ENCODE peak calls at places on chromosomes 4 and X, in seven cellular contexts. One of them, this sample, is unnamed.

GRCh38 chr4:75497133-75497532 is 17.1 kb downstream of the RCHY1 start:
- DNase-seq in transverse colon: no peak
- DNase-seq in HCT116: no peak
- DNase-seq in spleen: no peak
- DNase-seq in GM23338: no peak
- DNase-seq in suprapubic skin: no peak
- DNase-seq in stomach: no peak
- DNase-seq in this sample: no peak

GRCh38 chrX:46447384-46447783 is 97.8 kb downstream of the ZNF674 start:
- DNase-seq in spleen: peak
- DNase-seq in suprapubic skin: no peak
- DNase-seq in GM23338: no peak
- DNase-seq in HCT116: no peak
- DNase-seq in stomach: no peak
- DNase-seq in transverse colon: no peak
- DNase-seq in this sample: no peak

GRCh38 chr4:182192511-182193181 is 50.6 kb upstream of the TENM3 start:
- DNase-seq in stomach: no peak
- DNase-seq in transverse colon: no peak
- DNase-seq in suprapubic skin: no peak
- DNase-seq in GM23338: no peak
- DNase-seq in spleen: no peak
- DNase-seq in HCT116: no peak
- DNase-seq in this sample: no peak

GRCh38 chr4:156968479-156968984 is 3.1 kb downstream of the PDGFC start:
- DNase-seq in transverse colon: peak
- DNase-seq in HCT116: peak
- DNase-seq in spleen: no peak
- DNase-seq in stomach: peak
- DNase-seq in suprapubic skin: no peak
- DNase-seq in GM23338: peak
- DNase-seq in this sample: no peak

GRCh38 chr4:139950568-139950967 is 203.4 kb downstream of the MAML3 start:
- DNase-seq in stomach: no peak
- DNase-seq in spleen: no peak
- DNase-seq in suprapubic skin: no peak
- DNase-seq in HCT116: no peak
- DNase-seq in GM23338: no peak
- DNase-seq in transverse colon: no peak
- DNase-seq in this sample: no peak

GRCh38 chr4:89114100-89114499 is 2.8 kb downstream of the TIGD2 start:
- DNase-seq in GM23338: no peak
- DNase-seq in spleen: no peak
- DNase-seq in suprapubic skin: no peak
- DNase-seq in transverse colon: no peak
- DNase-seq in HCT116: no peak
- DNase-seq in stomach: no peak
- DNase-seq in this sample: no peak

GRCh38 chrX:11351375-11352295 is 58.4 kb downstream of the AMELX start:
- DNase-seq in suprapubic skin: peak
- DNase-seq in HCT116: no peak
- DNase-seq in stomach: peak
- DNase-seq in GM23338: no peak
- DNase-seq in spleen: peak
- DNase-seq in transverse colon: peak
- DNase-seq in this sample: peak

GRCh38 chr4:110059556-110060191 is 138.7 kb downstream of the ELOVL6 start:
- DNase-seq in suprapubic skin: no peak
- DNase-seq in GM23338: no peak
- DNase-seq in HCT116: no peak
- DNase-seq in stomach: no peak
- DNase-seq in spleen: no peak
- DNase-seq in transverse colon: peak
- DNase-seq in this sample: no peak

GRCh38 chr4:170090667-170091052 is 904 bp upstream of the AADAT start:
- DNase-seq in stomach: no peak
- DNase-seq in GM23338: no peak
- DNase-seq in transverse colon: no peak
- DNase-seq in spleen: no peak
- DNase-seq in HCT116: no peak
- DNase-seq in suprapubic skin: no peak
- DNase-seq in this sample: no peak

GRCh38 chrX:79161655-79162054 is 17.2 kb downstream of the GPR174 start:
- DNase-seq in transverse colon: no peak
- DNase-seq in suprapubic skin: no peak
- DNase-seq in GM23338: no peak
- DNase-seq in stomach: no peak
- DNase-seq in spleen: no peak
- DNase-seq in HCT116: no peak
- DNase-seq in this sample: no peak

GRCh38 chrX:66046612-66047235 is 6.8 kb upstream of the VSIG4 start:
- DNase-seq in spleen: no peak
- DNase-seq in suprapubic skin: no peak
- DNase-seq in stomach: no peak
- DNase-seq in transverse colon: no peak
- DNase-seq in HCT116: no peak
- DNase-seq in GM23338: no peak
- DNase-seq in this sample: no peak

GRCh38 chr4:74189331-74190043 is 31.6 kb downstream of the MTHFD2L start:
- DNase-seq in transverse colon: no peak
- DNase-seq in GM23338: peak
- DNase-seq in spleen: no peak
- DNase-seq in suprapubic skin: no peak
- DNase-seq in HCT116: peak
- DNase-seq in stomach: no peak
- DNase-seq in this sample: no peak

GRCh38 chr4:128191115-128191897 is 96.3 kb downstream of the PGRMC2 start:
- DNase-seq in HCT116: peak
- DNase-seq in transverse colon: peak
- DNase-seq in GM23338: peak
- DNase-seq in spleen: peak
- DNase-seq in stomach: peak
- DNase-seq in suprapubic skin: no peak
- DNase-seq in this sample: peak

GRCh38 chr4:80335554-80336358 is at the start of gene CFAP299:
- DNase-seq in HCT116: peak
- DNase-seq in transverse colon: peak
- DNase-seq in GM23338: peak
- DNase-seq in spleen: peak
- DNase-seq in stomach: peak
- DNase-seq in suprapubic skin: peak
- DNase-seq in this sample: peak

GRCh38 chr4:165476214-165477098 is 97.6 kb downstream of the CPE start:
- DNase-seq in HCT116: peak
- DNase-seq in stomach: no peak
- DNase-seq in transverse colon: no peak
- DNase-seq in GM23338: no peak
- DNase-seq in spleen: no peak
- DNase-seq in suprapubic skin: no peak
- DNase-seq in this sample: no peak

GRCh38 chr4:47561331-47561730 is 76.3 kb downstream of the ATP10D start:
- DNase-seq in spleen: no peak
- DNase-seq in HCT116: no peak
- DNase-seq in stomach: no peak
- DNase-seq in suprapubic skin: no peak
- DNase-seq in GM23338: no peak
- DNase-seq in transverse colon: no peak
- DNase-seq in this sample: no peak

GRCh38 chrX:51837451-51837850 is 56.0 kb upstream of the MAGED1 start:
- DNase-seq in spleen: no peak
- DNase-seq in GM23338: no peak
- DNase-seq in HCT116: no peak
- DNase-seq in stomach: no peak
- DNase-seq in transverse colon: no peak
- DNase-seq in suprapubic skin: no peak
- DNase-seq in this sample: no peak

GRCh38 chrX:16042980-16043379 is 80.4 kb upstream of the GRPR start:
- DNase-seq in suprapubic skin: no peak
- DNase-seq in stomach: no peak
- DNase-seq in GM23338: peak
- DNase-seq in transverse colon: no peak
- DNase-seq in spleen: no peak
- DNase-seq in HCT116: no peak
- DNase-seq in this sample: no peak
- H3K4me3 ChIP-seq in suprapubic skin: no peak
- H3K4me3 ChIP-seq in stomach: no peak
- H3K4me3 ChIP-seq in GM23338: no peak
- H3K4me3 ChIP-seq in transverse colon: no peak
- H3K4me3 ChIP-seq in spleen: no peak
- H3K4me3 ChIP-seq in HCT116: no peak
- H3K4me3 ChIP-seq in this sample: no peak

GRCh38 chr4:56410247-56410646 is 23.0 kb upstream of the AASDH start:
- DNase-seq in spleen: no peak
- DNase-seq in GM23338: peak
- DNase-seq in transverse colon: peak
- DNase-seq in HCT116: peak
- DNase-seq in suprapubic skin: no peak
- DNase-seq in stomach: peak
- DNase-seq in this sample: peak

GRCh38 chr4:56417396-56417795 is 18.0 kb downstream of the PPAT start:
- DNase-seq in stomach: no peak
- DNase-seq in GM23338: no peak
- DNase-seq in HCT116: no peak
- DNase-seq in spleen: no peak
- DNase-seq in transverse colon: no peak
- DNase-seq in suprapubic skin: no peak
- DNase-seq in this sample: no peak

GRCh38 chr4:56408978-56409377 is 21.7 kb upstream of the AASDH start:
- DNase-seq in suprapubic skin: no peak
- DNase-seq in stomach: no peak
- DNase-seq in GM23338: peak
- DNase-seq in spleen: no peak
- DNase-seq in transverse colon: no peak
- DNase-seq in HCT116: no peak
- DNase-seq in this sample: no peak

DNA sequence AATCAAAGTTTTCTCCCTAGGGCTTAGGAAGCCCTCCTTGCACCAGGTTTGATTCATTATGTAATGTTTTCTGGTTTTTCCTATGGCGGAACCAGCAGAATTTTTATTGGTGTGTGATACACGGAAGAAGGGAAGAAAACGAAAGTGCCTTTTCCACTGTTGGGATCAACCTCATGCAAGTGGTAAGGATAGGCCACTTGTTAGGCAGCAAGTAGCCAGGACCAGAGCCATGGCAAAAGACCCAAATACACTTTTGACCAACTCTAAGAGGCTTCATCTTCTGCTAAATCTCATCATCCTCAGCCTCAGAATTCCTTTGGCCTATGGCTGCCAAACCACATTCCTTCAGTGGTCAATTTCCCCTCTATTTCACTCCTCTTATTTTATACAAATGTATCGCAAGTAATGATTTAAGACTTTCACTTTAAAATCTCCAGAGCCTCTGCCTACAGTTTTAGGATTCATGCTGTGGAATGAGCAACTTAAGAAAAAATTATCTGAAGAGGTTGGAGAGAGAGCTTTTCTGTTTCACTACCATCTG is 21.2 kb downstream of the PPAT start:
- DNase-seq in transverse colon: no peak
- DNase-seq in stomach: no peak
- DNase-seq in spleen: no peak
- DNase-seq in HCT116: no peak
- DNase-seq in GM23338: peak
- DNase-seq in suprapubic skin: no peak
- DNase-seq in this sample: no peak
- TF ChIP-seq POLR2AphosphoS5 in transverse colon: no peak
- TF ChIP-seq POLR2AphosphoS5 in stomach: no peak
- TF ChIP-seq POLR2AphosphoS5 in spleen: no peak
- TF ChIP-seq POLR2AphosphoS5 in HCT116: no peak
- TF ChIP-seq POLR2AphosphoS5 in GM23338: no peak
- TF ChIP-seq POLR2AphosphoS5 in suprapubic skin: no peak
- TF ChIP-seq POLR2AphosphoS5 in this sample: no peak

GRCh38 chr4:108315699-108316098 is 147.0 kb upstream of the LEF1 start:
- DNase-seq in transverse colon: no peak
- DNase-seq in GM23338: no peak
- DNase-seq in HCT116: no peak
- DNase-seq in stomach: no peak
- DNase-seq in suprapubic skin: no peak
- DNase-seq in spleen: no peak
- DNase-seq in this sample: no peak

GRCh38 chr4:108311313-108311712 is 142.6 kb upstream of the LEF1 start:
- DNase-seq in HCT116: no peak
- DNase-seq in stomach: no peak
- DNase-seq in GM23338: no peak
- DNase-seq in transverse colon: no peak
- DNase-seq in suprapubic skin: no peak
- DNase-seq in spleen: no peak
- DNase-seq in this sample: no peak

GRCh38 chr4:108317377-108317776 is 148.6 kb upstream of the LEF1 start:
- DNase-seq in spleen: no peak
- DNase-seq in suprapubic skin: no peak
- DNase-seq in HCT116: no peak
- DNase-seq in stomach: no peak
- DNase-seq in GM23338: no peak
- DNase-seq in transverse colon: no peak
- DNase-seq in this sample: no peak

GRCh38 chr4:108313546-108314339 is 145.0 kb upstream of the LEF1 start:
- DNase-seq in transverse colon: no peak
- DNase-seq in stomach: no peak
- DNase-seq in GM23338: peak
- DNase-seq in spleen: no peak
- DNase-seq in HCT116: no peak
- DNase-seq in suprapubic skin: no peak
- DNase-seq in this sample: no peak

DNA sequence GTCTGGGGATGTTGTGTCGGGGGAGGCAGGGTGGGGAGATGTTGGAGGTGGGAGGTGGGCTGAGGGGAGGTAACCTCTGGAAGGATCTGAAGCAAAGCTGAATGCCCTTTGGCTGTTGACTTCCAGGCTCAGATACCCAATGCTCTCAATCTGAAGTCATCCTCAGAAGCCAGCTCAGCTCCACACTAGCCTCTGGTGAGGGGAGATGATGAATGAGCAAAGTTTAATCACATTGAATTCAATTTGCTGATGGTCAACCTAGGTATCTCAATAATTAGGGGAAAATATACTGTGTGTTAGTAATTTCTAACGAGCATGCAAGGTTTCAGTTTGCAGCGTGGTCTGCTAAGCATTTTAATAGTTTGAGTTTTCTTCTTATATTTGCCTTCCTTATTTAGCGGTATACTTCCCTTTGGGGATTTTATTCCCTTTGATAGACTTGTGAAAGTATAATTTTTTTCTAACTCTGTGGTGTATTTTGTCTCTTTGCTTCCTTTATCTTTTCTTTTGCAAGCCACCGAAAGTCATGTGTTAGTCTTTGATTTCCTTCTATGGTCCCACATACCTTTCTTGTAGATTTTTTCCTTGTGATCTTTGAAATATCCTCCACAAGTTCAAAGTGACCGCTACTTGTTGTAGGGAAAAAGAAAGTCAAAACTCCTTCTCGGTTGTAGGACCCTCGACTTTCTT is 146.3 kb upstream of the LEF1 start:
- DNase-seq in suprapubic skin: no peak
- DNase-seq in stomach: no peak
- DNase-seq in transverse colon: no peak
- DNase-seq in GM23338: no peak
- DNase-seq in spleen: no peak
- DNase-seq in HCT116: no peak
- DNase-seq in this sample: no peak
- H3K4me3 ChIP-seq in suprapubic skin: no peak
- H3K4me3 ChIP-seq in stomach: no peak
- H3K4me3 ChIP-seq in transverse colon: no peak
- H3K4me3 ChIP-seq in GM23338: no peak
- H3K4me3 ChIP-seq in spleen: no peak
- H3K4me3 ChIP-seq in HCT116: no peak
- H3K4me3 ChIP-seq in this sample: no peak

GRCh38 chrX:28850955-28851354 is 263.7 kb downstream of the IL1RAPL1 start:
- DNase-seq in GM23338: no peak
- DNase-seq in transverse colon: no peak
- DNase-seq in suprapubic skin: no peak
- DNase-seq in HCT116: no peak
- DNase-seq in stomach: no peak
- DNase-seq in spleen: no peak
- DNase-seq in this sample: no peak
- TF ChIP-seq POLR2AphosphoS5 in GM23338: no peak
- TF ChIP-seq POLR2AphosphoS5 in transverse colon: no peak
- TF ChIP-seq POLR2AphosphoS5 in suprapubic skin: no peak
- TF ChIP-seq POLR2AphosphoS5 in HCT116: no peak
- TF ChIP-seq POLR2AphosphoS5 in stomach: no peak
- TF ChIP-seq POLR2AphosphoS5 in spleen: no peak
- TF ChIP-seq POLR2AphosphoS5 in this sample: no peak